ENCODE peak calls at places on chromosome 6, in seven cellular contexts. D is fibroblast of lung; E is HFF-Myc; P is right lobe of liver; C is CD8-positive, alpha-beta T cell; W is PC-9; B is colonic mucosa. N is an unnamed sample.
A peak's percentile ranks its signal among the peaks of the same experiment; 100 is the strongest.

GRCh38 chr6:37799263-37799644 is 20.3 kb upstream of the ZFAND3 start:
- DNase-seq in D (no peak), E (no peak), P (peak; percentile 68), C (no peak), W (no peak), B (no peak), N (no peak)

GRCh38 chr6:134077301-134077700 is 24.9 kb upstream of the SLC2A12 start:
- DNase-seq in D (peak; percentile 31), E (no peak), P (no peak), C (no peak), W (no peak), B (no peak), N (no peak)

GRCh38 chr6:11263185-11263817 is 30.8 kb upstream of the NEDD9 start:
- DNase-seq in D (peak; percentile 87), E (peak; percentile 81), P (peak; percentile 70), C (no peak), W (peak; percentile 42), B (peak; percentile 65), N (no peak)

GRCh38 chr6:83273596-83273995 is 80.4 kb downstream of the RWDD2A start:
- DNase-seq in D (peak; percentile 76), E (no peak), P (no peak), C (no peak), W (no peak), B (no peak), N (no peak)

GRCh38 chr6:148869589-148869988 is 122.8 kb downstream of the UST start:
- DNase-seq in D (peak; percentile 94), E (peak; percentile 77), P (no peak), C (no peak), W (peak; percentile 4), B (no peak), N (no peak)

GRCh38 chr6:52697903-52698302 is 27.0 kb downstream of the TMEM14A start:
- DNase-seq in D (peak; percentile 13), E (no peak), P (no peak), C (no peak), W (no peak), B (no peak), N (no peak)

GRCh38 chr6:167400482-167401138 is 75.7 kb downstream of the TTLL2 start:
- DNase-seq in D (no peak), E (no peak), P (no peak), C (no peak), W (no peak), B (peak; percentile 13), N (no peak)

GRCh38 chr6:11785449-11785951 is 6.9 kb upstream of the ADTRP start:
- DNase-seq in D (no peak), E (no peak), P (no peak), C (no peak), W (no peak), B (no peak), N (no peak)

GRCh38 chr6:90227165-90227564 is 69.5 kb downstream of the BACH2 start:
- DNase-seq in D (no peak), E (no peak), P (no peak), C (no peak), W (no peak), B (no peak), N (no peak)

GRCh38 chr6:34855463-34855862 is 32.4 kb downstream of the TAF11 start:
- DNase-seq in D (no peak), E (no peak), P (no peak), C (no peak), W (no peak), B (no peak), N (no peak)
- TF ChIP-seq CTCF in D (no peak), E (no peak), P (no peak), C (no peak), W (no peak), B (no peak), N (no peak)

DNA sequence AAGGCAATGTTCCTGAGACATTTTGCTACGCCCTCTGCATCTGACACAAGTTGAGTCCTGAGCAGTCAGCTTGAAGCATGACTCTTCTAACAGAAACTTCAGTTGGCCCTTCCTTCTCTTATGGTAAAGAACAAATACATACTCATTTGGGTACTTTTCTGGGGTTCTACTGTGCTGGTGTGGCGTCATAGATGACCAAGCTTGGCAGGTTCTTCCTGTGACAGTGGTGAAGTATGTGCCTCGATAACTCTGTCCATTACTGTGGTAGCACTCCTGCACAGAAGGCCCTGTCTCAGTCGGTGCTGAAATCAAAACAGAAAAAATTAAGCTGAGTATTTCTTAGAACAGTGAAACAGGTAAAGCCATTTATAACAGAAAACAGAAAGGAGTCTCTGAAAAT is 152.5 kb downstream of the SLC22A3 start:
- DNase-seq in D (no peak), E (no peak), P (no peak), C (no peak), W (no peak), B (no peak), N (no peak)
- TF ChIP-seq CTCF in D (no peak), E (no peak), P (no peak), C (no peak), W (no peak), B (no peak), N (no peak)

DNA sequence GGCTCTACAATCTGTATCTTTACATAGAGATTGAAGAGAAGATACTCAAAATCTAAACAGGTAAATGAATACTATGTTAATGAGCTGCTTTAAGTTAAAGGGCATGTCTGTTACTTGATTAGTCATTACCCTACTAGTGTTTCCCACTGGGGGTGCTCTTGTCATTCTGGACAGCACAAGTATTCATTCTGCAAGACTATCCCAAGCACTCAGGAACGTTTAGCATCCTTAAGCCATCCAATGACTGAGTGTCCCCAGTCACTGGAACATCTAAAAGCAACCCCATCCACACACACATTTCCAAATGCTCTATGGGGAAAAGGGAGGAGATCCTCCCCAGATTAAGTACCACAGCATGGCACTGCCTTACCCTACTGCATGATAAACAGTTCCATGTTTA is 25.7 kb downstream of the EZR start:
- DNase-seq in D (peak; percentile 69), E (no peak), P (no peak), C (no peak), W (no peak), B (no peak), N (no peak)
- TF ChIP-seq CTCF in D (peak; percentile 58), E (peak; percentile 59), P (peak; percentile 24), C (peak; percentile 36), W (peak; percentile 64), B (peak; percentile 24), N (no peak)

DNA sequence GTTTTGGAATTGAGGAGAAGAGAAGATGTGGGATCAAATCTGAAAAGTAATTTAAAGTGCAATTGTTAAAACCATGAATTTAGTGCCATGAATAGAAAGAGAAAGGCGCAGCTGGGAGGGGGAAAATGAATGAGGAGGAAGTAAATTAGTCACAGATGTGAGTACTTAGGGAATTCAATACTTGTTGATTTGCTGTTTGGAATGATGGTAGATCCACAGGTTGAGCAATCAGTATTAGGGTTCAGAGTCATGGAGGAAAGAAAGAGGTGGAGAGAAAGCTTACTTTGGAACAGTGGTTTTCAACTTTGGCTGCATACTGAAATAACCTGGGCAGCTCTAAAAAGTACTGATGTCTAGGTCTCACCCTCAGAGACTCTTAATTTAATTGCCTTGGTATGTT is 229.7 kb upstream of the ASCC3 start:
- DNase-seq in D (no peak), E (no peak), P (no peak), C (no peak), W (no peak), B (no peak), N (no peak)
- TF ChIP-seq CTCF in D (no peak), E (no peak), P (no peak), C (no peak), W (no peak), B (no peak), N (no peak)

DNA sequence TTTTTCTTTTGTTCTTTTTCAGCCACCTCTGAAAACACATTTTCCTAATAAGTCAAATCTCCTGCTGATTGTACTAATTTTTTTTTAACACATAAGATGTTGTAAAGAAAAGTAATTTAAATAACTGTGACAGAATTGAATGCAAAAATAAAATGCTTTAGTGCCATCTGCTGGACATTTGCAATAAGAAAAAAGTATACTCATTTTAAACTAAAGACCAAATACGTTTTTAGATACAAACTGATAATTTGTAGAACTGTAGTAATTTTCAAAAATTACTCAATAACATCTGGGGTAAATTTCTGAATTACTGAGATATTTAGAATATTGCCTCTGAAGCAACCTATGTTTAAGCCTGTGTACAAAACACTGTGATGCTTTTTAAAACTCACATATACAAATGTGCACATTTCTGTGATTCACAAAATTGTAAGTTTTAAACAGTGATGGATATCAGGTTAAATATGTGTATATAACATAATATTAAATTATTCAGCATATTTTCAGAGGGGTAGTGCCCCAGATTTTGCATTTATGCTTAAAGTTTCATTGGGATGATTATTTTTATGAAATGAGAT is 198.7 kb downstream of the RIMS1 start:
- DNase-seq in D (peak; percentile 47), E (no peak), P (no peak), C (no peak), W (no peak), B (no peak), N (no peak)
- TF ChIP-seq CTCF in D (peak; percentile 39), E (no peak), P (peak; percentile 53), C (no peak), W (peak; percentile 77), B (no peak), N (no peak)